ENCODE peak calls at places on chromosomes 3 and 15, in four cellular contexts. Y, S, N and K are unnamed samples. For H3K4me1 and H3K36me3, the result is how much of the 10 kb centered on the place peaks cover.

GRCh38 chr3:57999423-58000115 is 8.7 kb upstream of the FLNB start:
- DNase-seq in N (peak), S (no peak), Y (no peak), K (no peak)

GRCh38 chr3:24640330-24640877 is 145.8 kb upstream of the THRB start:
- DNase-seq in Y (no peak), N (peak), S (peak), K (no peak)

GRCh38 chr3:178739720-178740119 is 203.5 kb downstream of the KCNMB2 start:
- DNase-seq in Y (no peak), S (no peak), N (no peak), K (no peak)

GRCh38 chr3:197468866-197469382 is 86.8 kb downstream of the BDH1 start:
- DNase-seq in Y (no peak), S (no peak), N (peak), K (no peak)

GRCh38 chr3:73029321-73029796 is 32.1 kb upstream of the EBLN2 start:
- DNase-seq in S (no peak), Y (no peak), N (peak), K (no peak)

GRCh38 chr3:67614195-67614594 is 40.2 kb downstream of the SUCLG2 start:
- DNase-seq in Y (no peak), N (no peak), S (peak), K (no peak)

GRCh38 chr3:168828536-168828935 is 732.8 kb upstream of the GOLIM4 start:
- DNase-seq in Y (no peak), S (no peak), N (no peak), K (no peak)

GRCh38 chr15:54722342-54722986 is 474.3 kb downstream of the RSL24D1 start:
- DNase-seq in Y (no peak), N (no peak), S (no peak), K (no peak)

GRCh38 chr3:42336103-42336502 is 70.1 kb upstream of the CCK start:
- DNase-seq in N (no peak), Y (no peak), S (no peak), K (no peak)

GRCh38 chr3:139427283-139428060 is 38.0 kb upstream of the COPB2 start:
- DNase-seq in S (peak), N (peak), Y (peak), K (peak)

GRCh38 chr15:45123397-45123796 is 6.3 kb downstream of the DUOXA1 start:
- DNase-seq in N (no peak), Y (no peak), S (no peak), K (no peak)

GRCh38 chr3:14691239-14691638 is 16.3 kb downstream of the C3orf20 start:
- DNase-seq in Y (no peak), S (no peak), N (no peak), K (no peak)

GRCh38 chr3:185932213-185932612 is 5.6 kb downstream of the TRA2B start:
- DNase-seq in N (no peak), Y (no peak), S (no peak), K (no peak)

GRCh38 chr3:188972313-188972712 is 199.5 kb upstream of the TPRG1 start:
- DNase-seq in S (no peak), N (no peak), Y (no peak), K (no peak)

GRCh38 chr3:27824312-27825200 is 102.4 kb upstream of the EOMES start:
- DNase-seq in N (no peak), Y (no peak), S (no peak), K (no peak)

GRCh38 chr3:138943724-138944131 is 3.2 kb downstream of the FOXL2 start:
- DNase-seq in S (peak), Y (no peak), N (no peak), K (no peak)

GRCh38 chr3:139574026-139574947 is 34.7 kb upstream of the RBP1 start:
- DNase-seq in Y (no peak), S (no peak), N (no peak), K (no peak)

GRCh38 chr3:133676336-133677118 is 14.8 kb upstream of the TOPBP1 start:
- DNase-seq in S (no peak), Y (no peak), N (no peak), K (no peak)

GRCh38 chr3:116770815-116771450 is 61.4 kb downstream of the TUSC7 start:
- DNase-seq in S (peak), N (peak), Y (no peak), K (peak)

GRCh38 chr3:182485306-182485705 is 308.0 kb upstream of the ATP11B start:
- DNase-seq in N (no peak), S (no peak), Y (no peak), K (no peak)

GRCh38 chr15:101242999-101243336 is 8.9 kb downstream of the CHSY1 start:
- DNase-seq in Y (no peak), S (peak), N (no peak), K (no peak)
- H3K4me1 ChIP-seq in Y (half or more), S (under half), N (under half), K (under half)

GRCh38 chr15:61983087-61983486 is 77.2 kb downstream of the VPS13C start:
- DNase-seq in N (no peak), Y (no peak), S (no peak), K (no peak)

GRCh38 chr15:61992518-61992917 is 67.7 kb downstream of the VPS13C start:
- DNase-seq in S (no peak), Y (no peak), N (no peak), K (no peak)

GRCh38 chr15:61989698-61990097 is 70.5 kb downstream of the VPS13C start:
- DNase-seq in N (no peak), Y (no peak), S (no peak), K (no peak)

GRCh38 chr15:61987824-61988223 is 72.4 kb downstream of the VPS13C start:
- DNase-seq in N (no peak), S (no peak), Y (no peak), K (no peak)
- H3K36me3 ChIP-seq in N (under half), S (under half), Y (under half), K (under half)

DNA sequence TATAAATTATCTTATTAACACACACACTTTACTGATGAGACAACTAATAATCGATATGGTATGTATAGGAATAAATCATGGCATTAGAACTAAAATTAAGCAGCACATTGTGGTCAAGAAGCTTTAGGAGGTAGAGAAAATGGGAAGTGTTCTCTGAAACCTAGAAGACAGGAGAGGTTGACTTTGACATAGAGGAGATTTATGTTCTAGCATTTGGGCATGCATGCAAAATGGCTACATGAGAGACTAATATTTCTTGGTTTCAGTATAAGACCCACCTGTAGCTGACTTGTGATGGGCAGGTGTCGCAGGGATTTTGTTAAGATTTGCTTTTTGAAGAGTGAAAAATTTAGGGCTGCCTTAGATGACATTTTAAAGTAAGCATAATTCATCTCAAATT is 209.7 kb upstream of the POU1F1 start:
- DNase-seq in Y (no peak), N (no peak), S (no peak), K (no peak)
- H3K4me1 ChIP-seq in Y (under half), N (under half), S (under half), K (under half)

GRCh38 chr3:10088256-10088655 is 19.8 kb downstream of the FANCD2OS start:
- DNase-seq in N (no peak), Y (no peak), S (no peak), K (no peak)
- H3K36me3 ChIP-seq in N (under half), Y (under half), S (under half), K (under half)